ENCODE peak calls at places on chromosomes 11 and 22, in six cellular contexts. R is IMR-90, X is endothelial cell of umbilical vein, K is astrocyte, Q is mammary epithelial cell, G is neuronal stem cell. H is an unnamed sample.
A peak's percentile ranks its signal among the peaks of the same experiment; 100 is the strongest.

GRCh38 chr11:133318221-133318620 is 214.1 kb downstream of the OPCML start:
- DNase-seq in R (no peak), X (no peak), K (no peak), Q (no peak), G (no peak), H (no peak)

GRCh38 chr22:27203276-27203660 is 545.9 kb downstream of the MIAT start:
- DNase-seq in R (no peak), X (no peak), K (no peak), Q (no peak), G (no peak), H (no peak)

GRCh38 chr11:102345923-102346322 is 1.1 kb upstream of the BIRC2 start:
- DNase-seq in R (peak; percentile 83), X (peak; percentile 89), K (peak; percentile 69), Q (peak; percentile 88), G (peak; percentile 1), H (no peak)

GRCh38 chr11:17414317-17414737 is 25.9 kb upstream of the KCNJ11 start:
- DNase-seq in R (no peak), X (no peak), K (no peak), Q (no peak), G (no peak), H (no peak)

GRCh38 chr11:130409618-130410388 is 18.6 kb downstream of the ADAMTS8 start:
- DNase-seq in R (no peak), X (no peak), K (no peak), Q (no peak), G (no peak), H (no peak)

GRCh38 chr22:21080435-21081137 is 34.8 kb downstream of the LRRC74B start:
- DNase-seq in R (no peak), X (no peak), K (no peak), Q (no peak), G (no peak), H (no peak)

GRCh38 chr11:1165256-1166041 is 7.7 kb downstream of the MUC5AC start:
- DNase-seq in R (no peak), X (no peak), K (no peak), Q (no peak), G (no peak), H (no peak)

GRCh38 chr11:116927163-116927772 is 89.8 kb upstream of the APOA1 start:
- DNase-seq in R (no peak), X (peak; percentile 16), K (no peak), Q (no peak), G (no peak), H (peak; percentile 40)

GRCh38 chr22:29039148-29039547 is 22.5 kb downstream of the C22orf31 start:
- DNase-seq in R (no peak), X (no peak), K (no peak), Q (no peak), G (no peak), H (no peak)

GRCh38 chr22:46564084-46564714 is 26.8 kb upstream of the CELSR1 start:
- DNase-seq in R (no peak), X (no peak), K (no peak), Q (no peak), G (no peak), H (no peak)

GRCh38 chr11:16095756-16096155 is 260.6 kb downstream of the SOX6 start:
- DNase-seq in R (no peak), X (no peak), K (no peak), Q (no peak), G (no peak), H (peak; percentile 4)

GRCh38 chr11:16099501-16099900 is 256.8 kb downstream of the SOX6 start:
- DNase-seq in R (no peak), X (no peak), K (no peak), Q (peak; percentile 47), G (no peak), H (no peak)

GRCh38 chr11:16096336-16096735 is 260.0 kb downstream of the SOX6 start:
- DNase-seq in R (peak; percentile 45), X (no peak), K (peak; percentile 22), Q (no peak), G (no peak), H (no peak)

GRCh38 chr11:16097543-16097942 is 258.8 kb downstream of the SOX6 start:
- DNase-seq in R (no peak), X (no peak), K (no peak), Q (peak; percentile 90), G (no peak), H (no peak)

DNA sequence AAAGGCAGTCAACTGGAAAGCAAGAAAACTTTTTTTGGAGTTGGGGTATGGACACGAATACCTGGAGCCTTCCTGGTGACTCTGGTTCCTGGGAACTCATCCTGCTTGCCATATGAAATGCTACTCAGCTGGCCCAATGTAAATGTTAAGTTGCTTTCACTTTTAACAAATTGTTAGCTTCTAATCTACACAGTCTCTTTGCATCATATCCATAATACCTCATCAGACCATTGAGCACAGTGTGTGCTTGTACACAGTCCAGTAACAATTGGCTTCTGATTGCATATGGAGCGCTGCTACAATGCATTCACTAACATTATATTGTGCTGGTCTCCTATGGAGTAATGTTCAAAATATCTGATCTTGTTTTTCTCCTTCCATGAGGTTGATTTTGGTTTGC is 257.5 kb downstream of the SOX6 start:
- DNase-seq in R (peak; percentile 31), X (no peak), K (no peak), Q (no peak), G (no peak), H (no peak)
- H3K4me1 ChIP-seq in R (peaks cover 7% of the 10 kb centered on the region), X (no peaks in the 10 kb centered on the region), K (no peaks in the 10 kb centered on the region), Q (peaks cover 35% of the 10 kb centered on the region), G (no peaks in the 10 kb centered on the region), H (no peaks in the 10 kb centered on the region)

DNA sequence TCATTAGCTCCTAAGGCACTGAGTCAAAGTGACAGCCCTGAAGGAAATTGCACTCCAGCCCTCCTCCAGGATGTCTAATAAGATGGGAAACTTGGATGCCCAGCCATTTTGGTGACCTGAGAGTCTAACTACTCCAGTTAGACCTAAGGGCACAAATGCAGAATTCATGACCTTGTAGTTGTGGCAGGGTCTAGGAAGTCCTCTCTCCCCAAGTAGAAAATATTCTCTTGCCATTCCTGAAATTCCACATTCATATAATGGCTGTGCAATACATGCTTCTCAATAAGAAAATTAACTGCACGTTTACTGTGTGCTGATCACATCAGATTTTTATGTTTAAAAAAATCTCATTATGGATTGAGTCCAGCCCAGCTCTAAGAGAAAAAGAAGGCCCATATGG is 133.8 kb upstream of the LDLRAD3 start:
- DNase-seq in R (no peak), X (no peak), K (no peak), Q (no peak), G (no peak), H (no peak)
- H3K4me2 ChIP-seq in R (no peak overlapping the region), X (no peak overlapping the region), K (no peak overlapping the region), Q (no peak overlapping the region), G (no peak overlapping the region), H (no peak overlapping the region)

GRCh38 chr11:67417425-67417824 is 1.9 kb downstream of the CARNS1 start:
- DNase-seq in R (no peak), X (no peak), K (no peak), Q (no peak), G (no peak), H (no peak)

GRCh38 chr11:67418476-67419281 is 3.2 kb downstream of the CARNS1 start:
- DNase-seq in R (no peak), X (no peak), K (no peak), Q (no peak), G (no peak), H (peak; percentile 80)

GRCh38 chr11:67419330-67420049 is 4.0 kb downstream of the CARNS1 start:
- DNase-seq in R (no peak), X (no peak), K (no peak), Q (no peak), G (no peak), H (no peak)

GRCh38 chr11:67415501-67416304 is at the start of gene CARNS1:
- DNase-seq in R (no peak), X (no peak), K (no peak), Q (no peak), G (no peak), H (no peak)

DNA sequence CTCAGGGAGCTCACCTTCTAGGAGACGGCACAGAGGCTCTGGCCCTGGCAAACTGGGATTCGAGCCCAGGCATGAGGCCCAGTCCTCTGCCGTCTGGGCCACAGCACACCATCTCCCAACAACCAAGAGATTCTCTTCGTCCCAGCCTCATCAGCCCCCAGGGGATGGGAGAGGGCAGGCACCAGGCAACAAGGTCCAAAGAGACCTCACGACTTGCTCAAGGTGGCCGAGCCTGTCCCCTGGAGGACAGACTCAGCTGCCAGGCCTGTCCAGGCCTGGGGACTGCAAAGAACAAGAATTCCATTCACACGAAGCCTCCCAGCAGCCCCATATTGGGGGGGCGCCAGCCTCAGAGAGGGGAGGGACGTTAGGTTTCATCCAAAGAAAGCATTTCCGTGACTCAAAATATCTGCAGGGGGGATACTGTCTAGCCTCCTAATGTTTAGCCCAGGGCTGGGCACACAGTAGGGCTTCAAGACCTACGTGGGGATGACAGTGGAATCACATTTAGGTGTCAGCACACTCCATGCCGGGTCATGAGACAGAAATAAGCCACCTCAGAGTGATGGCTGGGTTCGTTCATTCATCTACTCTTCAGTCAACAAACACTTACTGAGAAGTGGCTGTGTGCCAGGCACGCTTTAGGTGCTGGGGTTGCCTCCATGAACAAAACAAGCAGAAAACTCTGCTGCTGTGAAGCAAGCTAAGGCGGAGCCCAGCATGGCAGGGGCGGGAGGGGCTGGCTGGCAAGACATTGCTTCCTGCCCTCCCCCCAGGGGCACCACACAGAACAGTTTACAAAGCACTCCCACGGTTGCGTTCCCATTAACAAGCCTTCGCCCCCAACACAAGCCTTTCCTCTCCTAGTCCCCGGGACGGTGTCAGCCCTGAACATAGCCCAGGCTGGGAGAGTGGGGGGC is 1.2 kb downstream of the CARNS1 start:
- DNase-seq in R (no peak), X (peak; percentile 18), K (no peak), Q (no peak), G (no peak), H (peak; percentile 66)
- H3K4me3 ChIP-seq in R (no peak overlapping the region), X (no peak overlapping the region), K (no peak overlapping the region), Q (no peak overlapping the region), G (no peak overlapping the region), H (no peak overlapping the region)

GRCh38 chr22:39028281-39028680 is 7.4 kb downstream of the APOBEC3D start:
- DNase-seq in R (no peak), X (no peak), K (no peak), Q (no peak), G (no peak), H (no peak)
- H3K4me1 ChIP-seq in R (no peaks in the 10 kb centered on the region), X (no peaks in the 10 kb centered on the region), K (no peaks in the 10 kb centered on the region), Q (no peaks in the 10 kb centered on the region), G (no peaks in the 10 kb centered on the region), H (no peaks in the 10 kb centered on the region)

DNA sequence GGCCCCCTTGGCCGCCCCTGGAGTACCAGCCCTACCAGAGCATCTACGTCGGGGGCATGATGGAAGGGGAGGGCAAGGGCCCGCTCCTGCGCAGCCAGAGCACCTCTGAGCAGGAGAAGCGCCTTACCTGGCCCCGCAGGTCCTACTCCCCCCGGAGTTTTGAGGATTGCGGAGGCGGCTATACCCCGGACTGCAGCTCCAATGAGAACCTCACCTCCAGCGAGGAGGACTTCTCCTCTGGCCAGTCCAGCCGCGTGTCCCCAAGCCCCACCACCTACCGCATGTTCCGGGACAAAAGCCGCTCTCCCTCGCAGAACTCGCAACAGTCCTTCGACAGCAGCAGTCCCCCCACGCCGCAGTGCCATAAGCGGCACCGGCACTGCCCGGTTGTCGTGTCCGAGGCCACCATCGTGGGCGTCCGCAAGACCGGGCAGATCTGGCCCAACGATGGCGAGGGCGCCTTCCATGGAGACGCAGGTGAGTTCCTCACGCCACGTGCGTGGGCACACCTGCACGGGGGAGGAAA is 1.5 kb downstream of the BCR start:
- DNase-seq in R (no peak), X (peak; percentile 10), K (no peak), Q (no peak), G (no peak), H (no peak)
- H3K4me2 ChIP-seq in R (peak overlapping the region; percentile 91), X (peak overlapping the region; percentile 68), K (peak overlapping the region; percentile 86), Q (peak overlapping the region; percentile 92), G (peak overlapping the region; percentile 77), H (peak overlapping the region; percentile 68)

H was measured in Karpas-422.